ENCODE peak calls at places on chromosomes 2 and 18, in five cellular contexts. D, E, R, J and M are unnamed samples.

GRCh38 chr2:12819098-12819465 is 102.3 kb downstream of the TRIB2 start:
- DNase-seq in D (peak; percentile 93), E (peak; percentile 74), J (peak; percentile 98), R (peak; percentile 65), M (peak; percentile 94)

GRCh38 chr2:189444322-189444721 is 3.0 kb downstream of the WDR75 start:
- DNase-seq in J (peak; percentile 50), R (no peak), D (no peak), E (no peak), M (no peak)

GRCh38 chr2:182818541-182819308 is 47.7 kb downstream of the FRZB start:
- DNase-seq in R (no peak), D (no peak), J (no peak), E (no peak), M (no peak)

GRCh38 chr2:138536302-138536701 is 34.7 kb downstream of the SPOPL start:
- DNase-seq in R (no peak), E (no peak), D (no peak), J (no peak), M (peak; percentile 44)

GRCh38 chr2:235868224-235868623 is 300.0 kb downstream of the GBX2 start:
- DNase-seq in E (no peak), R (no peak), D (no peak), J (peak; percentile 36), M (no peak)

GRCh38 chr2:228658998-228659397 is 477.5 kb upstream of the SPHKAP start:
- DNase-seq in E (no peak), R (no peak), D (no peak), J (peak; percentile 96), M (peak; percentile 18)

GRCh38 chr18:2961828-2962227 is 51.1 kb downstream of the LPIN2 start:
- DNase-seq in R (no peak), D (no peak), J (peak; percentile 61), E (no peak), M (no peak)

GRCh38 chr2:69893684-69894481 is at the start of gene SNRNP27:
- DNase-seq in J (peak; percentile 88), E (peak; percentile 65), D (peak; percentile 85), R (peak; percentile 60), M (peak; percentile 70)

GRCh38 chr2:44110444-44110843 is 58.2 kb upstream of the PPM1B start:
- DNase-seq in D (no peak), E (no peak), J (no peak), R (no peak), M (no peak)

DNA sequence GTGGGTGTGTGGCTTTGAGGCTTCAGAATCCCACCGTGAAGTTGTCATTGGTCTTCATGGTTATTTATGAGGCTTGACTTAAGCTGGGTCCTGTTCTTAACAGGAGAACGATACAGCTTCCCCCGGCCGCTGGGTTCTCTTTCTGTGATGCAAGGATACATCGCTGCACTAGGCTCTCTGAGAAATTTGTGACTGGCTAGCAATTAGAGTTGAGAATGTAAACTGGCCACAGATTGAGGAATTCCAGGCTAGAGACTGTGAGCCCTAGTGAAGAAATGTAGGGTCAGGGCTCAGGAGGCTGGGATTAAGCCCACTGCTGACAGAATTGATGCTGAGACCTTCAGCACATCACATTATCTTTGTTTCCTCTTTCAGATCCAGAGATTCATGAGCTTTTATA is 29.8 kb downstream of the MGAT5 start:
- DNase-seq in D (no peak), J (no peak), E (no peak), R (no peak), M (no peak)
- H3K4me1 ChIP-seq in D (peaks cover 50% of the 10 kb centered on the region), J (no peaks in the 10 kb centered on the region), E (no peaks in the 10 kb centered on the region), R (peaks cover 9% of the 10 kb centered on the region), M (no peaks in the 10 kb centered on the region)

GRCh38 chr2:157876066-157876770 is at the start of gene ACVR1:
- DNase-seq in E (peak; percentile 96), R (peak; percentile 93), J (peak; percentile 98), D (peak; percentile 97), M (peak; percentile 88)
- TF ChIP-seq CTCF in E (peak; percentile 19), R (peak; percentile 73), J (no peak), D (peak; percentile 28), M (peak; percentile 54)

DNA sequence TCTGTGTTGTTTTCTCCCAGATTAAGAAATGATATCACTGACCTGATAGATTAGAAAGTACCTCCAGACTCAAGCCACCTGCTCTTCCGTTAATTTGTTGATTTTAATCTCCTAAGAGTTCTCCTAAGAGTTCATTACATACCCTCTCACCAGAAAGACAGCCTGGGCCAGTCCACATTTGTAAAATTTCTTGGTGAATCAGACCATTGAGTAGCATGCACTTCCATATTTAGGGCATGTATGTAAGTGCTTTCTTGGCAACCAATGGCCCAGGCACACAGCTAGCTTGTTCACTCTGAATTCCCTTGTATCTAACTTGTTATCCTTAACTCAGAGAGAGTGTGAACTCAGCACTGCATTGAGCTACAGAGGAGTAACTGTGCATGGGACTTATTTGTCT is 158.1 kb upstream of the ACAA2 start:
- DNase-seq in D (no peak), R (no peak), E (no peak), J (no peak), M (no peak)
- H3K4me1 ChIP-seq in D (no peaks in the 10 kb centered on the region), R (peaks cover 5% of the 10 kb centered on the region), E (peaks cover 3% of the 10 kb centered on the region), J (no peaks in the 10 kb centered on the region), M (no peaks in the 10 kb centered on the region)

GRCh38 chr2:133379159-133379558 is 189.1 kb downstream of the NCKAP5 start:
- DNase-seq in R (no peak), J (peak; percentile 13), D (no peak), E (no peak), M (peak; percentile 92)
- TF ChIP-seq CTCF in R (no peak), J (no peak), D (no peak), E (no peak), M (no peak)

DNA sequence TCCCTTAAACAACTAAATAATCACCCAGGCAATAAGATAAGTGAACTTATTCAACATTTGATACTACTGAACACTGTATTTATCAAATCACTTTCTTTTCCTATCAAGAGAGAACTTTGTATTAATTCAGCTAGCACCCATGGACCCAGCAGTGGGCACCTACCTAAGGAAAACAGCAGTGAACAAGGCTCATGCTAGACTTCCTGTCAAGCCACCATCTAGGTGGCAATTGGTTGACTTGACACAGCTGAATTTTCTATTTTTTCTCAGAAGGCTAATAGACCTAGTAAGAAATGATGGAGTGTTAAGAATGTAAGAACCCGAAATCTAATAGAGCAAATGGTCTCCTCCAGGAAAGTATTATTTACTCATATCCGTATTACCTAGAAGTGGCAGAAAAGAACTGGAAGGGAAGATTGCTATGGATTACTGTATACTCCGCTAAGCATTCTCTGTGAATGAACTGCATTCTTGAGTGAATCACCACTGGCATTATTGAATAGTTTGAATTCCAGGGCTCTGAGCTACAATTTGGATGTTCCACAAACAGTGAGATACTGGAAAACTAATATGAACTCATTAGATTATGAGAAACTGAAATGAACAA is 988.2 kb upstream of the CDH2 start:
- DNase-seq in J (peak; percentile 77), D (no peak), R (no peak), E (no peak), M (peak; percentile 84)
- H3K4me1 ChIP-seq in J (peaks cover 17% of the 10 kb centered on the region), D (no peaks in the 10 kb centered on the region), R (peaks cover 8% of the 10 kb centered on the region), E (no peaks in the 10 kb centered on the region), M (peaks cover 51% of the 10 kb centered on the region)

GRCh38 chr2:170571612-170572011 is 143.5 kb upstream of the SP5 start:
- DNase-seq in D (no peak), J (no peak), R (no peak), E (no peak), M (peak; percentile 39)

GRCh38 chr2:170573660-170574059 is 141.5 kb upstream of the SP5 start:
- DNase-seq in J (no peak), R (no peak), D (no peak), E (no peak), M (no peak)

GRCh38 chr2:170578596-170578995 is 136.5 kb upstream of the SP5 start:
- DNase-seq in J (no peak), R (no peak), E (no peak), D (no peak), M (no peak)

GRCh38 chr2:170577356-170577755 is 137.8 kb upstream of the SP5 start:
- DNase-seq in J (no peak), D (no peak), E (no peak), R (no peak), M (no peak)

DNA sequence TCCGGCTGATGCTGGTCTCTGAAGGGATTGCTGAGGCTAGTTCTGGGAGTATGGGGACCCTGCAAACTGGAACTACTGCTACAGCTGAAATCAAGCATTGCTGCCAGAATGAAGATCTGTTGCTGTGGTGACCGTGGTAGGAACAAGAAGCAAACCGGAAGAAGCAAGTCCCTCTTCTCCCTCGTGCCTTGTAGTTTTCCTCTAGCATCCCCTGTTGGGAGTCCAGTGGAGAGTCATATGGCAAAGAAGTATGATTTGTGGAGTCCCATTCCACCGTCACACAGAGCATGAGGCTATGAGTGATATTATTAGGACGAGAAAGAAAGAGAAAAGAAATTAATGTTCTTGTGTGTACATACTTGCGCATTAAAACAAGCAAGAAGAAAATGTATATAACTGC is 138.8 kb upstream of the SP5 start:
- DNase-seq in E (no peak), R (no peak), J (no peak), D (no peak), M (no peak)
- TF ChIP-seq CTCF in E (no peak), R (no peak), J (no peak), D (no peak), M (no peak)

DNA sequence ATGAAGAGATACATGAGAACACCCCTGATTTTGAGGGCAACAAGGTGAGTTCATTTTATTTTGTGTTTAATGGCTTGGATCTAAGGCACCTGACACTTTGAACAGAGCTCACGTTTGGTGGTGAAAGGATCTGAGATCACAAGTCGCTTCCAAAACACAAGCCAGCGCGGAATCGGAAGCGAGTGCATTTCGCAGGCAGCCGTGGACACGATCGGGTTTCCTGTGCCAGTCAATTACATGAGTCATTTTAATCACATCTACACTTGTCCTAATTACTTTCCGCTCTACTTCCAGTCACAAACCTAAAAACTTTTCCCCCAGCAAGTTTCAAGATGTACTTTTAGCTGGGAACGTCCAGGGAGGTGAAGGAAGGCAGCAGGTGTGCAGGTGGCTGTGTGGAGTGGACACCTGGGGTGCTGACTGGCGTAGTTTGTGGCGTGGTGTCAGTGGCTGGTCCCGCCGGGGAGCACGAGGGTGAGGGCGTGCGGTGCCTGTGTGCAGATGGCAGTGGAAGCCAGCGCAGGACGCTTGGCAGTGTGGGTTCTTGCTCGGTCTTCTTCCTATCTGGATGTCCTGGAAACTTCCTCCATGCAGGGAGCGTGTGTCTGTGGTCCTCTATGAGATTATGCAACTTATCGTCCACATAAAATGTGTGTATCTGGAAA is 75.6 kb downstream of the DCDC2C start:
- DNase-seq in D (no peak), E (no peak), J (no peak), R (no peak), M (no peak)
- H3K4me1 ChIP-seq in D (no peaks in the 10 kb centered on the region), E (no peaks in the 10 kb centered on the region), J (no peaks in the 10 kb centered on the region), R (peaks cover 5% of the 10 kb centered on the region), M (no peaks in the 10 kb centered on the region)

GRCh38 chr2:30197570-30197969 is 33.8 kb upstream of the LBH start:
- DNase-seq in D (no peak), E (no peak), J (no peak), R (no peak), M (no peak)
- TF ChIP-seq CTCF in D (no peak), E (no peak), J (no peak), R (no peak), M (peak; percentile 1)

GRCh38 chr2:81835318-81836000 is 1530.9 kb upstream of the LRRTM1 start:
- DNase-seq in R (no peak), E (no peak), D (no peak), J (peak; percentile 2), M (peak; percentile 23)
- H3K4me1 ChIP-seq in R (no peaks in the 10 kb centered on the region), E (no peaks in the 10 kb centered on the region), D (no peaks in the 10 kb centered on the region), J (no peaks in the 10 kb centered on the region), M (peaks cover 3% of the 10 kb centered on the region)